ENCODE peak calls at places on chromosomes 3 and 15, in four cellular contexts. One of them, this sample, is unnamed.

GRCh38 chr3:167876603-167877325 is 141.2 kb downstream of the SERPINI1 start:
- DNase-seq in dermis microvascular lymphatic vessel endothelial cell: peak
- DNase-seq in neuronal stem cell: no peak
- DNase-seq in LoVo: peak
- DNase-seq in this sample: peak

GRCh38 chr15:62403164-62403809 is 238.2 kb upstream of the C2CD4B start:
- DNase-seq in dermis microvascular lymphatic vessel endothelial cell: peak
- DNase-seq in neuronal stem cell: no peak
- DNase-seq in LoVo: peak
- DNase-seq in this sample: peak

GRCh38 chr15:62977952-62978811 is 64.4 kb upstream of the TPM1 start:
- DNase-seq in dermis microvascular lymphatic vessel endothelial cell: peak
- DNase-seq in neuronal stem cell: no peak
- DNase-seq in LoVo: no peak
- DNase-seq in this sample: no peak

GRCh38 chr3:71695000-71695482 is 30.2 kb downstream of the EIF4E3 start:
- DNase-seq in dermis microvascular lymphatic vessel endothelial cell: no peak
- DNase-seq in neuronal stem cell: no peak
- DNase-seq in LoVo: no peak
- DNase-seq in this sample: no peak

GRCh38 chr3:13723676-13724207 is 156.1 kb downstream of the WNT7A start:
- DNase-seq in dermis microvascular lymphatic vessel endothelial cell: no peak
- DNase-seq in neuronal stem cell: no peak
- DNase-seq in LoVo: no peak
- DNase-seq in this sample: no peak

GRCh38 chr15:90101130-90101968 is 919 bp downstream of the IDH2 start:
- DNase-seq in dermis microvascular lymphatic vessel endothelial cell: peak
- DNase-seq in neuronal stem cell: peak
- DNase-seq in LoVo: no peak
- DNase-seq in this sample: no peak

GRCh38 chr15:67146214-67146613 is 80.8 kb downstream of the SMAD3 start:
- DNase-seq in dermis microvascular lymphatic vessel endothelial cell: peak
- DNase-seq in neuronal stem cell: no peak
- DNase-seq in LoVo: peak
- DNase-seq in this sample: no peak

GRCh38 chr3:11096266-11097135 is 57.8 kb upstream of the HRH1 start:
- DNase-seq in dermis microvascular lymphatic vessel endothelial cell: peak
- DNase-seq in neuronal stem cell: no peak
- DNase-seq in LoVo: peak
- DNase-seq in this sample: peak

GRCh38 chr3:140251678-140252077 is 316.7 kb downstream of the CLSTN2 start:
- DNase-seq in dermis microvascular lymphatic vessel endothelial cell: no peak
- DNase-seq in neuronal stem cell: peak
- DNase-seq in LoVo: no peak
- DNase-seq in this sample: no peak

GRCh38 chr3:125443923-125444322 is 68.8 kb upstream of the ZNF148 start:
- DNase-seq in dermis microvascular lymphatic vessel endothelial cell: no peak
- DNase-seq in neuronal stem cell: no peak
- DNase-seq in LoVo: no peak
- DNase-seq in this sample: no peak

GRCh38 chr3:59258591-59258990 is 208.8 kb upstream of the CFAP20DC start:
- DNase-seq in dermis microvascular lymphatic vessel endothelial cell: no peak
- DNase-seq in neuronal stem cell: no peak
- DNase-seq in LoVo: no peak
- DNase-seq in this sample: no peak

GRCh38 chr3:70882104-70882503 is 569.7 kb upstream of the MDFIC2 start:
- DNase-seq in dermis microvascular lymphatic vessel endothelial cell: peak
- DNase-seq in neuronal stem cell: no peak
- DNase-seq in LoVo: no peak
- DNase-seq in this sample: no peak

GRCh38 chr3:7309707-7310106 is 448.8 kb downstream of the GRM7 start:
- DNase-seq in dermis microvascular lymphatic vessel endothelial cell: peak
- DNase-seq in neuronal stem cell: no peak
- DNase-seq in LoVo: no peak
- DNase-seq in this sample: peak

GRCh38 chr3:186109897-186110803 is 1.3 kb upstream of the ETV5 start:
- DNase-seq in dermis microvascular lymphatic vessel endothelial cell: peak
- DNase-seq in neuronal stem cell: no peak
- DNase-seq in LoVo: peak
- DNase-seq in this sample: no peak

GRCh38 chr3:133591271-133591742 is 17.8 kb downstream of the CDV3 start:
- DNase-seq in dermis microvascular lymphatic vessel endothelial cell: peak
- DNase-seq in neuronal stem cell: no peak
- DNase-seq in LoVo: no peak
- DNase-seq in this sample: no peak

GRCh38 chr3:107994954-107995715 is 95.7 kb downstream of the CD47 start:
- DNase-seq in dermis microvascular lymphatic vessel endothelial cell: no peak
- DNase-seq in neuronal stem cell: no peak
- DNase-seq in LoVo: no peak
- DNase-seq in this sample: no peak

GRCh38 chr3:124395584-124396340 is 334.5 kb upstream of the UMPS start:
- DNase-seq in dermis microvascular lymphatic vessel endothelial cell: no peak
- DNase-seq in neuronal stem cell: no peak
- DNase-seq in LoVo: no peak
- DNase-seq in this sample: no peak

GRCh38 chr3:43378066-43378935 is 92.0 kb downstream of the SNRK start:
- DNase-seq in dermis microvascular lymphatic vessel endothelial cell: peak
- DNase-seq in neuronal stem cell: no peak
- DNase-seq in LoVo: peak
- DNase-seq in this sample: no peak

This sample was measured in glomerular endothelial cell.